ENCODE peak calls at places on chromosome 5, in nine cellular contexts. Z, U, K, C, A, S, H, B and Y are unnamed samples.

GRCh38 chr5:26940981-26941380 is 97.4 kb downstream of the CDH9 start:
- DNase-seq in Z (no peak), U (no peak), K (no peak), C (no peak), A (no peak), S (no peak), H (no peak), B (peak), Y (no peak)

GRCh38 chr5:170159101-170159698 is 53.5 kb downstream of the FOXI1 start:
- DNase-seq in Z (peak), U (no peak), K (peak), C (peak), A (no peak), S (no peak), H (no peak), B (no peak), Y (no peak)

GRCh38 chr5:6556089-6556801 is 76.6 kb downstream of the NSUN2 start:
- DNase-seq in Z (no peak), U (no peak), K (peak), C (peak), A (no peak), S (no peak), H (no peak), B (no peak), Y (no peak)

GRCh38 chr5:173907686-173908371 is 19.7 kb downstream of the CPEB4 start:
- DNase-seq in Z (no peak), U (no peak), K (peak), C (no peak), A (no peak), S (no peak), H (no peak), B (no peak), Y (no peak)

GRCh38 chr5:13993926-13994325 is 49.4 kb upstream of the DNAH5 start:
- DNase-seq in Z (no peak), U (no peak), K (no peak), C (no peak), A (no peak), S (no peak), H (no peak), B (no peak), Y (no peak)

GRCh38 chr5:93572773-93573626 is 8.0 kb downstream of the NR2F1-AS1 start:
- DNase-seq in Z (peak), U (no peak), K (peak), C (no peak), A (no peak), S (peak), H (peak), B (no peak), Y (no peak)

GRCh38 chr5:963310-963672 is 45.3 kb upstream of the NKD2 start:
- DNase-seq in Z (no peak), U (no peak), K (no peak), C (no peak), A (no peak), S (no peak), H (no peak), B (no peak), Y (no peak)

GRCh38 chr5:163578652-163579051 is 73.2 kb downstream of the MAT2B start:
- DNase-seq in Z (no peak), U (no peak), K (no peak), C (no peak), A (no peak), S (no peak), H (peak), B (no peak), Y (no peak)

GRCh38 chr5:14146725-14147124 is 3.6 kb downstream of the TRIO start:
- DNase-seq in Z (no peak), U (no peak), K (peak), C (no peak), A (no peak), S (no peak), H (no peak), B (no peak), Y (no peak)

GRCh38 chr5:14147210-14147609 is 4.1 kb downstream of the TRIO start:
- DNase-seq in Z (no peak), U (no peak), K (no peak), C (no peak), A (no peak), S (no peak), H (no peak), B (peak), Y (no peak)

GRCh38 chr5:61055434-61056006 is 106.7 kb downstream of the SMIM15 start:
- DNase-seq in Z (peak), U (no peak), K (peak), C (peak), A (no peak), S (peak), H (peak), B (peak), Y (no peak)

GRCh38 chr5:175457466-175457865 is 13.5 kb upstream of the DRD1 start:
- DNase-seq in Z (no peak), U (no peak), K (no peak), C (no peak), A (no peak), S (no peak), H (peak), B (no peak), Y (no peak)

GRCh38 chr5:27708579-27708978 is 670.2 kb upstream of the CDH9 start:
- DNase-seq in Z (peak), U (no peak), K (no peak), C (peak), A (no peak), S (no peak), H (no peak), B (no peak), Y (no peak)

GRCh38 chr5:175460126-175460525 is 16.1 kb upstream of the DRD1 start:
- DNase-seq in Z (peak), U (no peak), K (peak), C (no peak), A (no peak), S (no peak), H (peak), B (peak), Y (no peak)

GRCh38 chr5:180590543-180591248 is 603 bp downstream of the SCGB3A1 start:
- DNase-seq in Z (no peak), U (no peak), K (no peak), C (no peak), A (no peak), S (peak), H (peak), B (no peak), Y (no peak)

GRCh38 chr5:121915765-121916164 is 46.0 kb upstream of the SRFBP1 start:
- DNase-seq in Z (no peak), U (no peak), K (no peak), C (no peak), A (no peak), S (no peak), H (no peak), B (no peak), Y (no peak)

GRCh38 chr5:98108497-98108896 is 665.0 kb upstream of the RGMB start:
- DNase-seq in Z (peak), U (no peak), K (peak), C (peak), A (no peak), S (no peak), H (no peak), B (no peak), Y (no peak)

GRCh38 chr5:147037517-147038205 is 159.1 kb upstream of the PPP2R2B start:
- DNase-seq in Z (peak), U (no peak), K (peak), C (peak), A (no peak), S (no peak), H (no peak), B (peak), Y (no peak)

GRCh38 chr5:58770131-58770530 is 187.3 kb downstream of the RAB3C start:
- DNase-seq in Z (no peak), U (no peak), K (no peak), C (no peak), A (no peak), S (no peak), H (no peak), B (no peak), Y (no peak)

GRCh38 chr5:111997308-111998159 is 240.5 kb upstream of the NREP start:
- DNase-seq in Z (peak), U (no peak), K (peak), C (peak), A (no peak), S (no peak), H (no peak), B (no peak), Y (no peak)

GRCh38 chr5:81853005-81853357 is 102.1 kb upstream of the SSBP2 start:
- DNase-seq in Z (no peak), U (no peak), K (no peak), C (no peak), A (no peak), S (peak), H (no peak), B (no peak), Y (no peak)

GRCh38 chr5:173451651-173452050 is 123.4 kb upstream of the STC2 start:
- DNase-seq in Z (no peak), U (no peak), K (peak), C (no peak), A (no peak), S (no peak), H (no peak), B (no peak), Y (no peak)

GRCh38 chr5:1005904-1006655 is 2.5 kb upstream of the NKD2 start:
- DNase-seq in Z (no peak), U (no peak), K (no peak), C (no peak), A (no peak), S (no peak), H (no peak), B (no peak), Y (peak)

GRCh38 chr5:1300581-1301083 is 5.8 kb upstream of the TERT start:
- DNase-seq in Z (no peak), U (no peak), K (no peak), C (no peak), A (no peak), S (no peak), H (no peak), B (no peak), Y (no peak)

GRCh38 chr5:176397736-176398420 is 9.3 kb downstream of the HIGD2A start:
- DNase-seq in Z (no peak), U (no peak), K (no peak), C (no peak), A (no peak), S (no peak), H (no peak), B (no peak), Y (no peak)

GRCh38 chr5:62931081-62931480 is 352.5 kb downstream of the LRRC70 start:
- DNase-seq in Z (no peak), U (no peak), K (no peak), C (peak), A (no peak), S (no peak), H (no peak), B (no peak), Y (no peak)

GRCh38 chr5:171639236-171639635 is 146.4 kb upstream of the SMIM23 start:
- DNase-seq in Z (no peak), U (no peak), K (no peak), C (no peak), A (no peak), S (no peak), H (no peak), B (no peak), Y (no peak)

GRCh38 chr5:171642894-171643293 is 142.7 kb upstream of the SMIM23 start:
- DNase-seq in Z (no peak), U (no peak), K (no peak), C (no peak), A (no peak), S (no peak), H (no peak), B (no peak), Y (no peak)

GRCh38 chr5:171641891-171642290 is 143.7 kb upstream of the SMIM23 start:
- DNase-seq in Z (no peak), U (no peak), K (no peak), C (no peak), A (no peak), S (no peak), H (no peak), B (no peak), Y (no peak)

GRCh38 chr5:171639966-171640365 is 145.7 kb upstream of the SMIM23 start:
- DNase-seq in Z (no peak), U (no peak), K (peak), C (peak), A (no peak), S (no peak), H (no peak), B (no peak), Y (no peak)

DNA sequence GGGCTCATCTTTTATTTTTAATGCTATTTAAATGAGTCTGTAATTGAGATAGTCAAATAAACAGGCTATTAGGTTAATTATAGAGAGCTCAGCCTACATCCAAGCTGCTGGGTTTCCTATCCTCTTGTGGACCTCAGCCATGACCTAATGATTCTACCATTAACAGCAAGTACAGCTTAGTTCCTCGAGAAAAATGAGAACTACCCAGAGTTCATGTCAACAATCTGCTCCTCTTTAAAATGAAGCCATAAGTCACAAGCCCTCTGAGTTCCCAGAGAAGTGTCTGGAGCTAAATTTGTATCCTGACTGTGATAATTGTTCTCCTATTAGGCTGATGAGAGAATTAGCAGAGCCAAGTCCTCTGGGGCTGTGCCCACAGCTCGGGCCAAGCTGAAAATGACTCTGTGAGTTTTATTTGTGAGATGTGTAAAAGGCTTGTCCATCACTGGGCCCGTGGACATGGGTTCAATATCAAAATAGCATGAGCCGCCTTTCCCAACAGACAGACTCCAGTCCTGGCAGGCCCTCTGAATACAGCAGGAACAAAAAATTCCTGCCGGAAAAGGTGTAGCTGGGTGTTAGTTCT is 145.1 kb upstream of the SMIM23 start:
- DNase-seq in Z (no peak), U (no peak), K (no peak), C (no peak), A (no peak), S (no peak), H (no peak), B (no peak), Y (no peak)
- H3K27ac ChIP-seq in Z (peak), U (no peak), K (no peak), C (no peak), A (no peak), S (no peak), H (no peak), B (no peak), Y (no peak)

GRCh38 chr5:9408964-9409363 is 136.9 kb downstream of the SEMA5A start:
- DNase-seq in Z (no peak), U (no peak), K (no peak), C (no peak), A (no peak), S (no peak), H (no peak), B (no peak), Y (no peak)

GRCh38 chr5:9405196-9405754 is 140.6 kb downstream of the SEMA5A start:
- DNase-seq in Z (no peak), U (no peak), K (no peak), C (no peak), A (no peak), S (no peak), H (no peak), B (no peak), Y (no peak)

GRCh38 chr5:9409413-9410089 is 136.3 kb downstream of the SEMA5A start:
- DNase-seq in Z (no peak), U (no peak), K (no peak), C (no peak), A (no peak), S (no peak), H (no peak), B (no peak), Y (no peak)

GRCh38 chr5:9411142-9411541 is 134.7 kb downstream of the SEMA5A start:
- DNase-seq in Z (no peak), U (no peak), K (no peak), C (no peak), A (no peak), S (no peak), H (no peak), B (no peak), Y (no peak)
- H3K4me3 ChIP-seq in Z (no peak), U (no peak), K (no peak), C (no peak), A (no peak), S (no peak), H (no peak), B (no peak), Y (no peak)

DNA sequence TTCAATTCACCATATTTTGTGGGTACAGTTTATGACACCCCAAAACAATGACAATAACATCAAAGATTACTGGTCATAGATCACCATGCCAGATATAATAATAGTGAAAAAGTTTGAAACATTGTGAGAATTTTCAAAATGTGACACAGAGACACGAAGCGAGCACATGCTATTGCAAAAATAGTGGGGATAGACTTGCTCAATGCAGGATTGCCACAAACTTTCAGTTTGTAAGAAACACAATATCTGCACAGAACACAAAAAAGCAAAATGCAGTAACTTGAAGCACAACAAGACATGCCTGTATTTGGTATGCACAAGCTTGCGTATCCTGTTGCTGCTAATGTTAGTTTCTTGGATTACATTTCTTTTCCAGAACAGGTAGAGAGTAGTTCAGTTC is 35.8 kb downstream of the ARHGEF28 start:
- DNase-seq in Z (no peak), U (no peak), K (no peak), C (no peak), A (no peak), S (no peak), H (no peak), B (no peak), Y (no peak)
- H3K27ac ChIP-seq in Z (no peak), U (no peak), K (no peak), C (no peak), A (no peak), S (no peak), H (no peak), B (no peak), Y (no peak)

DNA sequence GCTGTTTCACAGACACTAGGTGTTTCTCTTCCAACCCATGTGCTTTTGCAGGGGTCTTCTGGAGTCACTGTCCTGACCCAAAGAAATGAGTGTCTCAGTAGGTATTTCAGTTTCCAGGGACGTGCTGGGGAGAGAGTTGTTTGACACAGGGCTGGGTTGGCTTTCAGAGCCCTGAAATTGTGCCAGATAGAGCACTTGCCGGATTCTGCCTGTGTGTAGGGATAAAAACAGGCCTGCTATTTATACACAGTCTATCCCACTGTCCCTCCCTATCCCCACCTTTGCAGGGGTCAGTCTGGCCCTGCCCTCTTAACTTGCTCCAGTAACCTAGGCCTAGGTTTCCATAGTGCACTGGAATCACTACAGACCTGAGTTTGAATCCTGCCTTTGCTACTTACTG is 979 bp upstream of the HBEGF start:
- DNase-seq in Z (no peak), U (no peak), K (no peak), C (no peak), A (no peak), S (no peak), H (no peak), B (no peak), Y (no peak)
- H3K4me3 ChIP-seq in Z (no peak), U (no peak), K (no peak), C (no peak), A (no peak), S (no peak), H (peak), B (no peak), Y (no peak)

GRCh38 chr5:132840313-132840712 is 9.9 kb upstream of the SHROOM1 start:
- DNase-seq in Z (no peak), U (no peak), K (no peak), C (no peak), A (no peak), S (no peak), H (no peak), B (no peak), Y (no peak)

GRCh38 chr5:132837868-132838267 is 7.4 kb upstream of the SHROOM1 start:
- DNase-seq in Z (no peak), U (no peak), K (no peak), C (no peak), A (peak), S (no peak), H (no peak), B (no peak), Y (peak)

GRCh38 chr5:132836852-132837251 is 6.4 kb upstream of the SHROOM1 start:
- DNase-seq in Z (no peak), U (no peak), K (no peak), C (no peak), A (no peak), S (no peak), H (no peak), B (no peak), Y (peak)

GRCh38 chr5:132839426-132840301 is 9.2 kb upstream of the SHROOM1 start:
- DNase-seq in Z (peak), U (no peak), K (peak), C (peak), A (no peak), S (no peak), H (no peak), B (no peak), Y (peak)

DNA sequence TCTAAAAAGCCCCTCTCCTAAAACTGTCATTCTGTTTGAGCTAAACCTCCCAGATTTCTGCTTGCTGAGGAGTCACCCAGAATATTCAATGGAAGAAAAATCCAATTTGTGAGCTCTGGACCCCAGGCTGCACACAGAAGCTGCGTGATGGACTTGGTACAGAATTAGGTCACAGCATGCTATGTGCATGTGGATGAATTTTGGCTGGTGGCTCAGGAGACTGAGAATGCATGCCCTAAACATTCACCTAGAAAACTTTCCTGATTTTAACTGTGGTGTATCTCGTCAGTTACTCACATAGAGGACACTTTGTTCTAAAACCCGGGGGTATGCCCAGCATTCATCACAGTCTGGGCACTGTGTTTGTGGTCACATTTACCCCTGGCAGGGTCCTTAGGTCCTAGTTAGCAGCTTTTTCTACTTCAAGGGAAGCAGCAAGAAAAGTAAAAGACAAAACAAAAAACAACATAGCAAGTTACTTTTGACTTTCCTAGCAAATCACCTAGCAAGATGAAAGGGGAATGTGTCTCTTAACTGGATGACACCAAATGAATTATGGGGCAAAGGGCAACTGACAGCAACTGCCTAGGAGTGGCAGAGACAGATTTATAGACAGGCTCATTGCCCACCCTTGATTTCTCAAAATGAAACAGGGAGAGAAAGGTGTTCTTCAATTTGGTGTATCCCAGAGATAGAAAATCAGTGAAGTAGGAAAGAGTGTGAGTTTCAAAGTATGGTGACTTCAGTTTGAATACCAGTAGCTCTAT is 8.3 kb upstream of the SHROOM1 start:
- DNase-seq in Z (no peak), U (no peak), K (no peak), C (no peak), A (no peak), S (no peak), H (no peak), B (no peak), Y (peak)
- H3K27ac ChIP-seq in Z (no peak), U (no peak), K (no peak), C (no peak), A (peak), S (no peak), H (no peak), B (no peak), Y (no peak)

DNA sequence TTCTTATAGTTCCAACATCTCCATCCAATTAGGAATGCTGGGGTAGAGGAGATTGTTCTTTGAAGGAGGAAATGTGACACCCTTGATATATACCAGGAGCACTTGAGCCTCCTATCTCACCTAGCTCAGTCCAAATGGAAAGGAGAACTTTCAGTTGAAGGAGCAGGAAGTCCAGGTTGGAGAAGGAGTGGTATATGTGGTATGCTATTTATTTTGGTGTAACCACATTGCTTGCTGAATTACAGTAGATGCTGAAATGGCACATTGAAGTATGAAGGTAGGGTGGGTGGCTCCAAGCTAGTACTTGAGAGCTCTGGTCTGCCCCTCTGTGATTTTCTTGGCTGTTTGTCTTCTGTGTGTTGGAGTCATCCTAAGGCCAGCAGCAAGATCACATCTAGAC is 6.1 kb downstream of the CSNK1G3 start:
- DNase-seq in Z (no peak), U (no peak), K (no peak), C (no peak), A (no peak), S (no peak), H (no peak), B (no peak), Y (no peak)
- H3K4me3 ChIP-seq in Z (no peak), U (no peak), K (no peak), C (no peak), A (no peak), S (no peak), H (no peak), B (no peak), Y (no peak)